ENCODE peak calls at places on chromosomes 13 and 19, in seven cellular contexts. U, A, Q, M, Y, G and H are unnamed samples.

GRCh38 chr19:19094513-19094912 is 30.7 kb downstream of the SLC25A42 start:
- DNase-seq in U (no peak), A (no peak), Q (no peak), M (no peak), Y (no peak), G (no peak), H (no peak)

GRCh38 chr13:97249093-97249787 is 27.1 kb downstream of the MBNL2 start:
- DNase-seq in U (no peak), A (no peak), Q (no peak), M (no peak), Y (no peak), G (no peak), H (no peak)

GRCh38 chr19:40191836-40192646 is 815 bp downstream of the MAP3K10 start:
- DNase-seq in U (no peak), A (peak; percentile 17), Q (peak; percentile 52), M (no peak), Y (no peak), G (peak; percentile 77), H (no peak)

GRCh38 chr13:113879506-113880360 is 15.9 kb upstream of the GAS6 start:
- DNase-seq in U (no peak), A (peak; percentile 93), Q (no peak), M (no peak), Y (no peak), G (no peak), H (no peak)

GRCh38 chr13:99374994-99375805 is 68.0 kb upstream of the GPR183 start:
- DNase-seq in U (no peak), A (no peak), Q (no peak), M (no peak), Y (no peak), G (no peak), H (no peak)

GRCh38 chr13:49690133-49690989 is 925 bp downstream of the EBPL start:
- DNase-seq in U (peak; percentile 62), A (peak; percentile 33), Q (peak; percentile 39), M (no peak), Y (no peak), G (no peak), H (no peak)

GRCh38 chr19:23263870-23264590 is 13.8 kb upstream of the ZNF724 start:
- DNase-seq in U (no peak), A (no peak), Q (no peak), M (no peak), Y (no peak), G (no peak), H (no peak)

GRCh38 chr19:35513975-35514809 is 743 bp upstream of the DMKN start:
- DNase-seq in U (no peak), A (no peak), Q (no peak), M (no peak), Y (no peak), G (no peak), H (no peak)

GRCh38 chr19:18055967-18056366 is 30.8 kb downstream of the IL12RB1 start:
- DNase-seq in U (no peak), A (no peak), Q (no peak), M (no peak), Y (no peak), G (no peak), H (no peak)

GRCh38 chr19:19261350-19262189 is 11.5 kb downstream of the TM6SF2 start:
- DNase-seq in U (no peak), A (no peak), Q (no peak), M (no peak), Y (no peak), G (no peak), H (no peak)

GRCh38 chr13:27624071-27624470 is 2.4 kb downstream of the POLR1D start:
- DNase-seq in U (no peak), A (no peak), Q (no peak), M (no peak), Y (no peak), G (no peak), H (no peak)

GRCh38 chr13:112119192-112120030 is 52.5 kb downstream of the SOX1 start:
- DNase-seq in U (no peak), A (no peak), Q (no peak), M (no peak), Y (no peak), G (no peak), H (no peak)

GRCh38 chr19:10580979-10581631 is 6.0 kb downstream of the AP1M2 start:
- DNase-seq in U (no peak), A (peak; percentile 86), Q (peak; percentile 91), M (peak; percentile 33), Y (peak; percentile 80), G (peak; percentile 92), H (peak; percentile 92)

GRCh38 chr13:73496711-73497110 is 437.9 kb downstream of the KLF5 start:
- DNase-seq in U (no peak), A (no peak), Q (no peak), M (no peak), Y (no peak), G (no peak), H (no peak)

GRCh38 chr13:105037064-105037463 is 1498.4 kb downstream of the EFNB2 start:
- DNase-seq in U (no peak), A (no peak), Q (no peak), M (no peak), Y (no peak), G (no peak), H (no peak)

GRCh38 chr13:107202371-107203023 is 634.6 kb upstream of the ARGLU1 start:
- DNase-seq in U (no peak), A (no peak), Q (no peak), M (no peak), Y (no peak), G (no peak), H (no peak)

GRCh38 chr19:52492991-52493470 is 34.4 kb upstream of the ZNF808 start:
- DNase-seq in U (no peak), A (no peak), Q (no peak), M (no peak), Y (no peak), G (no peak), H (no peak)

GRCh38 chr13:51328488-51328887 is 11.0 kb upstream of the SERPINE3 start:
- DNase-seq in U (no peak), A (no peak), Q (no peak), M (no peak), Y (no peak), G (no peak), H (no peak)

GRCh38 chr13:87667686-87668085 is 3.5 kb upstream of the SLITRK5 start:
- DNase-seq in U (no peak), A (no peak), Q (no peak), M (no peak), Y (no peak), G (no peak), H (no peak)

GRCh38 chr19:48413879-48414623 is 20.6 kb downstream of the GRIN2D start:
- DNase-seq in U (no peak), A (no peak), Q (peak; percentile 76), M (no peak), Y (no peak), G (peak; percentile 70), H (no peak)

GRCh38 chr19:23286477-23286876 is 36.3 kb upstream of the ZNF724 start:
- DNase-seq in U (no peak), A (no peak), Q (peak; percentile 21), M (no peak), Y (no peak), G (no peak), H (no peak)

GRCh38 chr19:2048104-2048958 is 2.7 kb downstream of the MKNK2 start:
- DNase-seq in U (no peak), A (no peak), Q (no peak), M (no peak), Y (no peak), G (peak; percentile 79), H (no peak)

GRCh38 chr19:18479964-18480723 is 41.7 kb downstream of the ELL start:
- DNase-seq in U (peak; percentile 86), A (peak; percentile 84), Q (no peak), M (no peak), Y (peak; percentile 88), G (no peak), H (no peak)

GRCh38 chr13:44972956-44973581 is 16.2 kb downstream of the NUFIP1 start:
- DNase-seq in U (peak; percentile 10), A (peak; percentile 23), Q (peak; percentile 10), M (no peak), Y (no peak), G (no peak), H (no peak)

GRCh38 chr13:20901668-20902437 is 693 bp downstream of the XPO4 start:
- DNase-seq in U (peak; percentile 27), A (peak; percentile 53), Q (peak; percentile 42), M (no peak), Y (peak; percentile 12), G (peak; percentile 60), H (no peak)

GRCh38 chr13:19605161-19605955 is 28.1 kb upstream of the MPHOSPH8 start:
- DNase-seq in U (no peak), A (no peak), Q (no peak), M (no peak), Y (no peak), G (no peak), H (no peak)